ENCODE peak calls at places on chromosome 14, in five cellular contexts. One of them, this sample, is unnamed.

GRCh38 chr14:81385824-81386223 is 14.3 kb downstream of the STON2 start:
- DNase-seq in amniotic stem cell: no peak
- DNase-seq in ELF-1: no peak
- DNase-seq in NCI-H2107: no peak
- DNase-seq in GM18507: no peak
- DNase-seq in this sample: no peak

GRCh38 chr14:90785474-90785873 is 30.8 kb downstream of the TTC7B start:
- DNase-seq in GM18507: no peak
- DNase-seq in ELF-1: peak; percentile 52
- DNase-seq in amniotic stem cell: no peak
- DNase-seq in NCI-H2107: no peak
- DNase-seq in this sample: no peak

GRCh38 chr14:92160619-92161018 is 38.9 kb downstream of the CPSF2 start:
- DNase-seq in GM18507: no peak
- DNase-seq in amniotic stem cell: peak; percentile 13
- DNase-seq in NCI-H2107: no peak
- DNase-seq in ELF-1: no peak
- DNase-seq in this sample: no peak

GRCh38 chr14:37843969-37844607 is 248.7 kb downstream of the TTC6 start:
- DNase-seq in amniotic stem cell: no peak
- DNase-seq in GM18507: no peak
- DNase-seq in ELF-1: no peak
- DNase-seq in NCI-H2107: no peak
- DNase-seq in this sample: no peak

GRCh38 chr14:68042591-68043210 is 223.1 kb downstream of the RAD51B start:
- DNase-seq in NCI-H2107: no peak
- DNase-seq in amniotic stem cell: no peak
- DNase-seq in ELF-1: peak; percentile 58
- DNase-seq in GM18507: no peak
- DNase-seq in this sample: no peak

GRCh38 chr14:31781578-31781977 is 220.4 kb downstream of the NUBPL start:
- DNase-seq in ELF-1: no peak
- DNase-seq in NCI-H2107: no peak
- DNase-seq in amniotic stem cell: no peak
- DNase-seq in GM18507: no peak
- DNase-seq in this sample: no peak

GRCh38 chr14:63275611-63276010 is 43.1 kb downstream of the GPHB5 start:
- DNase-seq in NCI-H2107: peak; percentile 97
- DNase-seq in GM18507: no peak
- DNase-seq in amniotic stem cell: no peak
- DNase-seq in ELF-1: no peak
- DNase-seq in this sample: peak; percentile 87

GRCh38 chr14:68539311-68539737 is 253.5 kb downstream of the ZFP36L1 start:
- DNase-seq in ELF-1: no peak
- DNase-seq in GM18507: no peak
- DNase-seq in NCI-H2107: no peak
- DNase-seq in amniotic stem cell: no peak
- DNase-seq in this sample: no peak

GRCh38 chr14:103214461-103214958 is 91.2 kb downstream of the TNFAIP2 start:
- DNase-seq in GM18507: no peak
- DNase-seq in ELF-1: no peak
- DNase-seq in amniotic stem cell: no peak
- DNase-seq in NCI-H2107: no peak
- DNase-seq in this sample: no peak

GRCh38 chr14:59055439-59056045 is 132.9 kb upstream of the DAAM1 start:
- DNase-seq in amniotic stem cell: peak; percentile 34
- DNase-seq in NCI-H2107: no peak
- DNase-seq in ELF-1: no peak
- DNase-seq in GM18507: peak; percentile 50
- DNase-seq in this sample: peak; percentile 13

GRCh38 chr14:105940534-105941225 is 414.3 kb downstream of the TMEM121 start:
- DNase-seq in NCI-H2107: no peak
- DNase-seq in amniotic stem cell: no peak
- DNase-seq in GM18507: no peak
- DNase-seq in ELF-1: no peak
- DNase-seq in this sample: no peak

GRCh38 chr14:24150061-24150460 is 2.8 kb downstream of the RNF31 start:
- DNase-seq in GM18507: no peak
- DNase-seq in NCI-H2107: no peak
- DNase-seq in amniotic stem cell: no peak
- DNase-seq in ELF-1: no peak
- DNase-seq in this sample: no peak

GRCh38 chr14:68927956-68928675 is 51.0 kb downstream of the ACTN1 start:
- DNase-seq in ELF-1: no peak
- DNase-seq in GM18507: no peak
- DNase-seq in amniotic stem cell: no peak
- DNase-seq in NCI-H2107: no peak
- DNase-seq in this sample: no peak

GRCh38 chr14:24178399-24179178 is 6.7 kb downstream of the REC8 start:
- DNase-seq in NCI-H2107: no peak
- DNase-seq in ELF-1: no peak
- DNase-seq in GM18507: no peak
- DNase-seq in amniotic stem cell: no peak
- DNase-seq in this sample: no peak

GRCh38 chr14:39015360-39015961 is 87.6 kb downstream of the SEC23A start:
- DNase-seq in amniotic stem cell: no peak
- DNase-seq in ELF-1: no peak
- DNase-seq in GM18507: peak; percentile 26
- DNase-seq in NCI-H2107: no peak
- DNase-seq in this sample: no peak

GRCh38 chr14:54756656-54757392 is 145.8 kb downstream of the GCH1 start:
- DNase-seq in GM18507: no peak
- DNase-seq in amniotic stem cell: no peak
- DNase-seq in NCI-H2107: no peak
- DNase-seq in ELF-1: no peak
- DNase-seq in this sample: no peak

GRCh38 chr14:95493503-95493902 is 22.9 kb downstream of the SYNE3 start:
- DNase-seq in ELF-1: no peak
- DNase-seq in NCI-H2107: no peak
- DNase-seq in amniotic stem cell: no peak
- DNase-seq in GM18507: no peak
- DNase-seq in this sample: no peak

GRCh38 chr14:52365071-52365470 is 51.0 kb downstream of the PTGER2 start:
- DNase-seq in ELF-1: no peak
- DNase-seq in NCI-H2107: no peak
- DNase-seq in GM18507: no peak
- DNase-seq in amniotic stem cell: no peak
- DNase-seq in this sample: no peak

GRCh38 chr14:48398675-48399282 is 723.4 kb upstream of the MDGA2 start:
- DNase-seq in amniotic stem cell: no peak
- DNase-seq in GM18507: no peak
- DNase-seq in ELF-1: peak; percentile 24
- DNase-seq in NCI-H2107: peak; percentile 16
- DNase-seq in this sample: no peak